ENCODE peak calls at places on chromosomes 11 and 22, in ten cellular contexts. P is A549, E is stomach, L is tibial nerve, C is K562, I is ovary, Q is upper lobe of left lung, O is esophagus muscularis mucosa, Y is sigmoid colon, M is suprapubic skin. Z is an unnamed sample.
A peak's percentile ranks its signal among the peaks of the same experiment; 100 is the strongest.

GRCh38 chr11:86916330-86916729 is 38.9 kb downstream of the FZD4 start:
- DNase-seq in P (peak; percentile 65), E (no peak), L (no peak), C (no peak), I (no peak), Q (no peak), O (no peak), Y (no peak), M (no peak), Z (no peak)

GRCh38 chr11:69129647-69130046 is 26.1 kb upstream of the SMIM38 start:
- DNase-seq in P (no peak), E (no peak), L (no peak), C (no peak), I (peak; percentile 5), Q (no peak), O (no peak), Y (no peak), M (no peak), Z (no peak)

GRCh38 chr11:104852811-104853210 is 45.4 kb downstream of the CASP12 start:
- DNase-seq in P (no peak), E (no peak), L (no peak), C (no peak), I (no peak), Q (no peak), O (no peak), Y (no peak), M (no peak), Z (no peak)

GRCh38 chr11:113634940-113635575 is 71.0 kb downstream of the TMPRSS5 start:
- DNase-seq in P (no peak), E (no peak), L (no peak), C (peak; percentile 68), I (no peak), Q (no peak), O (no peak), Y (no peak), M (no peak), Z (no peak)

GRCh38 chr11:73201249-73201648 is 16.8 kb upstream of the P2RY2 start:
- DNase-seq in P (no peak), E (no peak), L (no peak), C (no peak), I (peak; percentile 39), Q (peak; percentile 87), O (no peak), Y (peak; percentile 63), M (peak; percentile 70), Z (peak; percentile 11)

GRCh38 chr22:36201630-36202312 is at the start of gene APOL4:
- DNase-seq in P (no peak), E (peak; percentile 70), L (peak; percentile 69), C (peak; percentile 58), I (peak; percentile 89), Q (peak; percentile 66), O (no peak), Y (peak; percentile 88), M (peak; percentile 92), Z (peak; percentile 66)

GRCh38 chr22:37661160-37661924 is 2.8 kb downstream of the PDXP start:
- DNase-seq in P (no peak), E (no peak), L (no peak), C (no peak), I (no peak), Q (no peak), O (no peak), Y (no peak), M (no peak), Z (no peak)

GRCh38 chr11:8381343-8381742 is 117.7 kb upstream of the LMO1 start:
- DNase-seq in P (no peak), E (no peak), L (no peak), C (no peak), I (no peak), Q (no peak), O (peak; percentile 42), Y (no peak), M (peak; percentile 40), Z (no peak)

GRCh38 chr11:47797633-47798032 is 30.5 kb upstream of the FNBP4 start:
- DNase-seq in P (no peak), E (no peak), L (no peak), C (no peak), I (no peak), Q (no peak), O (no peak), Y (no peak), M (no peak), Z (no peak)

GRCh38 chr22:37196539-37197450 is 8.7 kb upstream of the C1QTNF6 start:
- DNase-seq in P (peak; percentile 92), E (peak; percentile 91), L (peak; percentile 77), C (no peak), I (peak; percentile 94), Q (peak; percentile 79), O (no peak), Y (peak; percentile 95), M (peak; percentile 89), Z (peak; percentile 91)

GRCh38 chr22:43343262-43343988 is at the start of gene SCUBE1:
- DNase-seq in P (peak; percentile 17), E (peak; percentile 63), L (peak; percentile 56), C (peak; percentile 91), I (peak; percentile 92), Q (peak; percentile 55), O (no peak), Y (no peak), M (no peak), Z (peak; percentile 52)

GRCh38 chr11:92473736-92474135 is 249.1 kb downstream of the FAT3 start:
- DNase-seq in P (peak; percentile 16), E (no peak), L (no peak), C (no peak), I (no peak), Q (no peak), O (peak; percentile 21), Y (no peak), M (no peak), Z (no peak)

GRCh38 chr11:8649361-8649760 is 33.1 kb downstream of the TRIM66 start:
- DNase-seq in P (no peak), E (no peak), L (no peak), C (no peak), I (no peak), Q (no peak), O (no peak), Y (no peak), M (no peak), Z (no peak)

GRCh38 chr22:20765938-20766337 is 8.0 kb upstream of the SERPIND1 start:
- DNase-seq in P (no peak), E (no peak), L (no peak), C (no peak), I (no peak), Q (peak; percentile 37), O (no peak), Y (no peak), M (no peak), Z (no peak)
- TF ChIP-seq EP300 in P (no peak), E (no peak), L (no peak), C (no peak), I (no peak), Q (no peak), O (no peak), Y (no peak), M (no peak), Z (no peak)

GRCh38 chr11:107496011-107496410 is 38.4 kb upstream of the CWF19L2 start:
- DNase-seq in P (no peak), E (no peak), L (no peak), C (no peak), I (no peak), Q (no peak), O (no peak), Y (no peak), M (no peak), Z (no peak)

GRCh38 chr11:107494036-107494435 is 36.4 kb upstream of the CWF19L2 start:
- DNase-seq in P (no peak), E (no peak), L (no peak), C (no peak), I (no peak), Q (no peak), O (no peak), Y (no peak), M (no peak), Z (no peak)

GRCh38 chr11:107490836-107491235 is 33.2 kb upstream of the CWF19L2 start:
- DNase-seq in P (no peak), E (no peak), L (no peak), C (no peak), I (no peak), Q (no peak), O (no peak), Y (no peak), M (no peak), Z (no peak)

GRCh38 chr11:107493117-107493516 is 35.5 kb upstream of the CWF19L2 start:
- DNase-seq in P (peak; percentile 31), E (no peak), L (no peak), C (no peak), I (no peak), Q (no peak), O (no peak), Y (no peak), M (no peak), Z (no peak)
- H3K4me3 ChIP-seq in P (no peak overlapping the region), E (no peak overlapping the region), L (no peak overlapping the region), C (no peak overlapping the region), I (no peak overlapping the region), Q (no peak overlapping the region), O (no peak overlapping the region), Y (no peak overlapping the region), M (no peak overlapping the region), Z (no peak overlapping the region)

DNA sequence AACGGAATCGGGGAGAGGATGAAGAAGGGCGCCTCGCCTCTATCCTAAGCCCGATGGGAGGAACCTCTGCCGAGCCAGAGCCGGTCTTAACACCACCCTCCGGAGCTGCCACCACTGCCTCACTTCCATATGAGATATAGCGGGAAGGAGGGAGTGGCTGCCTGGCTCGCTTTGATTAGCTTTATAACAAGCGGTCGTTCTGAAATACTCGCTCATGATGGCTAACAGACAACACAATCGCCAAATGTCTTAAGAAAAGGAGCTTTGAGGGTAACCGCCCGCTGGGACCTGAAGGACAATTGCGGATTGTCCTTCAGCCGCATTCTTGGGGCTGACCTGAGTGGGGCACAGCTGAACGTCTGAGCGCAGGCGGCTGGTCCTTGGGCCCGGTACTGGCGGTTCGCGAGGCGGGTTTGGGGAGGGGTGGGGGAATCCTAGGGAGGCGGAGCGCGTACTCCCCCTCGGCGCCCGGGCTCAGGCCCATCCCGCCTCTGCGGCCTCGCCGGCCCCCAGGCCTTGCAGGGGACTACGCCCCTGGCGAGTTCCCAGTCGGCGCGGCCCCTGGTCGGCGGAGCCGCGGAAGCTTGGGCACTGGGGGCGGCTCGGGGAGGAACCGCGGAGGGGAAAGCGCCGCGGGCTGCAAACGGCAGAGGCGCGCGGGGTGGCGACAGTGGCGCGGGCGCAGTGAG is at the start of gene PLAAT5:
- DNase-seq in P (no peak), E (no peak), L (no peak), C (no peak), I (peak; percentile 81), Q (no peak), O (no peak), Y (peak; percentile 76), M (no peak), Z (peak; percentile 16)
- TF ChIP-seq EP300 in P (no peak), E (no peak), L (peak; percentile 71), C (no peak), I (no peak), Q (no peak), O (no peak), Y (no peak), M (no peak), Z (no peak)

DNA sequence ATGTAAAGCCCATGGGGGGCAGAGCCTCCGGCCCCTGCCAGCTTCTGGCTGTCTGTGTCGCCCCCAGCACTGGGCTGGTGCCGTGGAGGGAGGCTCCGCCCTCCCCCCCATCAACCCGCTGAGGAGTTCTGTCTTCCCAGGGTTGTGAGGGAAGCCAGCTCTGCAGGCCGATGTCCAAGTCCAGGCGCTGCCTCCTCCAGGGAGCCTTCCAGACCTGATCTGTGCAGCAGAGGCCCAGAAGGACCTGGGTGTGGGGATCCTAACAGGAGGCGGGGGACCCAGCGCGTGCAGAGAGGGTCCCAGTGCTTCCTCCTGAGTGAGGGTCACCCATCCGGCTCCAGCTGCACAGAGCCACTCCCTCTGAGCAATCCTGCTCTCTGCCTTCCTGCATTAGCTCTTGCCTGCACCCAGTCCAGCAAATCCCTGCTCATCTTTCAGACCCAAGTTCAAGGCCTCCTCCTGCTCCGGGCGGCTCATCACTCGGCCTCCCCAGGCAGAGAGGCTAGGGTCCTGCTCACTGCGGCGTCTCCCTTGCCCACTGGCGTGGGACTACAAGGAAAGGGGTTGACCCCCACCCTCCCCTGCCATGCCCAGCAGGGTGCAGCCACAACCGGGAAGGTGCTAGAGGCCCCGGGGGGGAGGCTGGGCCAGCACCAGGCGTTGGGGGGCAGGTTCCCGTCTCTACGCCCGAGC is 16.5 kb downstream of the PRR33 start:
- DNase-seq in P (no peak), E (no peak), L (no peak), C (no peak), I (peak; percentile 43), Q (no peak), O (no peak), Y (peak; percentile 66), M (no peak), Z (peak; percentile 7)
- H3K4me3 ChIP-seq in P (no peak overlapping the region), E (no peak overlapping the region), L (no peak overlapping the region), C (no peak overlapping the region), I (no peak overlapping the region), Q (no peak overlapping the region), O (peak overlapping the region; percentile 15), Y (no peak overlapping the region), M (no peak overlapping the region), Z (no peak overlapping the region)

Z was measured in transverse colon.